ENCODE peak calls at places on chromosomes 3 and 15, in five cellular contexts. X, U, L, S and E are unnamed samples.

GRCh38 chr3:172084871-172085556 is 45.6 kb downstream of the FNDC3B start:
- ATAC-seq in X (no peak), U (no peak), L (no peak), S (no peak), E (no peak)

GRCh38 chr3:23865595-23866396 is 51.0 kb downstream of the NKIRAS1 start:
- ATAC-seq in X (peak), L (peak), S (peak), U (peak), E (peak)

GRCh38 chr3:188712257-188712924 is 459.4 kb upstream of the TPRG1 start:
- ATAC-seq in L (no peak), S (peak), X (peak), U (peak), E (peak)

GRCh38 chr3:16950282-16950681 is 65.5 kb downstream of the PLCL2 start:
- ATAC-seq in U (no peak), S (no peak), L (no peak), X (no peak), E (no peak)

GRCh38 chr15:48565560-48566482 is 79.7 kb downstream of the FBN1 start:
- ATAC-seq in S (peak), L (peak), U (no peak), X (no peak), E (peak)

GRCh38 chr3:60080648-60081047 is 1030.8 kb upstream of the CFAP20DC start:
- ATAC-seq in U (no peak), L (no peak), X (no peak), S (no peak), E (no peak)

GRCh38 chr3:110397115-110397514 is 674.5 kb upstream of the NECTIN3 start:
- ATAC-seq in S (no peak), U (no peak), L (no peak), X (peak), E (no peak)

GRCh38 chr15:74041311-74041756 is 41.0 kb downstream of the GOLGA6A start:
- ATAC-seq in S (no peak), L (no peak), X (no peak), U (no peak), E (no peak)

GRCh38 chr3:118997190-118997589 is 37.5 kb downstream of the IGSF11 start:
- ATAC-seq in U (peak), X (no peak), L (no peak), S (no peak), E (no peak)

GRCh38 chr15:69751575-69751974 is 299.0 kb downstream of the RPLP1 start:
- ATAC-seq in U (no peak), S (peak), L (no peak), X (no peak), E (no peak)

GRCh38 chr3:4856136-4856535 is 123.1 kb upstream of the BHLHE40 start:
- ATAC-seq in X (peak), L (no peak), S (no peak), U (no peak), E (no peak)

GRCh38 chr15:45634442-45635190 is at the start of gene SQOR:
- ATAC-seq in S (peak), U (peak), X (peak), L (peak), E (peak)
- TF ChIP-seq POLR2A in S (peak), U (peak), X (peak), L (peak), E (peak)

GRCh38 chr15:99574048-99574447 is 8.3 kb downstream of the MEF2A start:
- ATAC-seq in S (no peak), X (peak), L (no peak), U (no peak), E (no peak)

GRCh38 chr15:99578809-99579208 is 13.0 kb downstream of the MEF2A start:
- ATAC-seq in U (no peak), X (no peak), S (no peak), L (no peak), E (no peak)

GRCh38 chr15:99571299-99571698 is 5.5 kb downstream of the MEF2A start:
- ATAC-seq in X (no peak), L (no peak), S (no peak), U (no peak), E (no peak)

GRCh38 chr15:99580061-99580460 is 14.3 kb downstream of the MEF2A start:
- ATAC-seq in X (no peak), S (no peak), L (no peak), U (no peak), E (no peak)

DNA sequence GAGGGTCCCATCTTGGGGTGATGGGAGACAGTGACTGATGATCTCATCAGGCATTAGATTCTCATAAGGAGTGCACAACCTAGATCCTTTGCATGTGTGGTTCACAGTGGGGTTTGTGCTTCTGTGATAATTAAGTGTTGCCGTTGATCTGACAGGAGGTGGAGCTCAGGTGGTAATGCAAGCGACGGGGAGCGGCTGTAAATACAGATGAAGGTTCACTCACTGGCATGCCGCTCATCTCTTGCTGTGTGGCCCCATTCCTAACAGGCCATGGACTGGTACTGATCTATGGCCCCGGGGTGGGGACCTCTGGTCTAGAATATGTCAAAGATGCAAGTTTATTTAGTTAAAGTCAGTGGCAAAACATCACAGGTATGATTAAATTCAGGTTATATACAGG is 8.7 kb downstream of the MEF2A start:
- ATAC-seq in U (no peak), X (peak), L (no peak), S (no peak), E (no peak)
- TF ChIP-seq CTCF in U (no peak), X (no peak), L (no peak), S (no peak), E (no peak)

DNA sequence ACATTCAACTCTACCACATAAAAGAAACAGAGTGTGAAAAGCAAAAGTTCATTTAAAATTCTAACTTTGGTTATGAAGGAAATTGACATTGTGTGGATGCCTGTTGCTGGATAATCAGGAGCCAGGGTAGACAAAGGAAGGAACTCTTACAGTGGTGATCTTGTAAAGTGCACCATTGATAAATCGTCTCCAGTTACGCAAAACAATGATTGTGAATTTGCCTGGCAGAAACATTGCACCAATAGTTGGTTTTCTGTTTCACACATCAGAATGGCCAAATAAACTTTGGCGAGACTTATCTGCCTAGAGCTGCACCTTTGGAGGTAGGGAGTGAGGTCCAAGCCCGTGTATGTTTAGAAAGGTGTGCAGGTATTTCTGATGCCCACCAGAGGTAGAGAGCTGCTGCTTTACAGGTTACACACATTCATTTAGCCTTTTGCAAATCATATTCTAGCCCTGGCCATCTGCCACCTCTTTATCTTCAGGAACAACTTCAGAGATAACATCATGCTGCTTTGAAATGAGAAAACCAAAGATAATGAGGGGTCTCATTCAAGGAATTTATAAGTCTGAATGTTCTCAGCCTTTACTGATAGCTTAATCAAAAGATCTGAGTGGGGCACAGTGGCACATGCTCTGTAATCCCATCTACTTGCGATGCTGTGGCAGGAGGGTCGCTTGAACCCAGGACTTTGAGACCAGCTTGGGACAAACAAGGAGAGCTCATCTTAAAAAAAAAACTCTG is 47.4 kb upstream of the P3H2 start:
- ATAC-seq in S (no peak), L (no peak), U (no peak), X (no peak), E (no peak)
- H3K4me3 ChIP-seq in S (no peak), L (no peak), U (no peak), X (no peak), E (no peak)

GRCh38 chr3:162134571-162134970 is 638.0 kb downstream of the OTOL1 start:
- ATAC-seq in X (no peak), L (no peak), S (no peak), U (no peak), E (no peak)

GRCh38 chr3:162141232-162141631 is 644.6 kb downstream of the OTOL1 start:
- ATAC-seq in L (no peak), U (no peak), S (no peak), X (no peak), E (no peak)

GRCh38 chr3:162138509-162138908 is 641.9 kb downstream of the OTOL1 start:
- ATAC-seq in U (no peak), L (no peak), S (no peak), X (no peak), E (no peak)

GRCh38 chr3:162139841-162140240 is 643.2 kb downstream of the OTOL1 start:
- ATAC-seq in U (no peak), S (no peak), L (no peak), X (no peak), E (peak)

DNA sequence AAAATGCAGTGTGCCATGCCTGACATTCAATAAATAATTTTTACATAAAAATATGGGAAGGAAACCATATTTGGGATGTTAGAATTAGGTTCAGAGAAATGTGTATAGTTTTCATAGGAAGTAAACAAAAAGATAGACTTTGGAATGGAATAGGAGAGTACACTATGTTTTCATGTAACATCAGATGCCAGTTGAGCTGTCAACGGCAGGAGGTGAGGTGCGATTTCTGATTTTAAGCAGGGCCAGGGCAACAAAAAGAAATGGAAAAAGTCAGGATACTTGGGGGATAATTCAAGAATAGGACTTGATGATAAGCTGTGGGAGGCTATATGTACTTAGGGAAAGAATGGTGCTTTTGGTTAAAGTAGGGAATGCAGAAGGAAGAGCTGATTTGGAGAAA is 639.5 kb downstream of the OTOL1 start:
- ATAC-seq in L (no peak), S (no peak), X (no peak), U (no peak), E (no peak)
- TF ChIP-seq POLR2A in L (no peak), S (no peak), X (no peak), U (no peak), E (no peak)

GRCh38 chr15:65384505-65384894 is 6.7 kb upstream of the IGDCC3 start:
- ATAC-seq in L (peak), S (no peak), X (no peak), U (no peak), E (no peak)

GRCh38 chr15:65386886-65387285 is 9.1 kb upstream of the IGDCC3 start:
- ATAC-seq in S (no peak), X (no peak), L (no peak), U (no peak), E (no peak)

GRCh38 chr15:65386376-65386775 is 8.6 kb upstream of the IGDCC3 start:
- ATAC-seq in U (no peak), L (no peak), X (no peak), S (no peak), E (no peak)

GRCh38 chr15:65384895-65385867 is 7.4 kb upstream of the IGDCC3 start:
- ATAC-seq in X (peak), L (peak), U (peak), S (peak), E (peak)

DNA sequence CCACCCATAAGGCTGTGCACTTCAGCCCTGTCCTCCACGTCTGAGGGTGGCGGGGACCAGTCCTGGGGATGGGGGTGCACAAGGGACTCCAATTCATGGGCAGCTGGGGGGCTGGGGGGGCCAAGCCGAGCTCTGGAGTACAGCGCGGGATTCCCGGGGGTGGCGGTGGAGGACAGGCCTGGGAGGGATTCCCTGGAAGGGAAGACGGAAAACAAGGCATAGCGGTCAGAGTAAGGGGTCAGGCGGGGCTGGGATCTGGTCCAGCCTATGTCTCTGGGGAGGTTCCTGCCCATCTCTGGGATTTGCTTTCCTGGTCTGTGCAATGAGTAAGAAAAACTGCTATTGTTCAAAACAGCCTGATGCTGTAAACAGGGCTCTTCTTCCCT is 8.1 kb upstream of the IGDCC3 start:
- ATAC-seq in U (peak), S (peak), X (peak), L (peak), E (peak)
- TF ChIP-seq CTCF in U (no peak), S (no peak), X (no peak), L (no peak), E (no peak)